ENCODE peak calls at places on chromosomes 2 and 18, in four cellular contexts. K, M, L and T are unnamed samples.

GRCh38 chr2:190996338-190996946 is 17.5 kb downstream of the STAT1 start:
- DNase-seq in K (peak), M (peak), L (peak), T (no peak)

GRCh38 chr2:231877533-231878456 is 48.4 kb downstream of the NPPC start:
- DNase-seq in K (peak), M (peak), L (no peak), T (no peak)

GRCh38 chr2:231541605-231542509 is 11.6 kb upstream of the NMUR1 start:
- DNase-seq in K (no peak), M (no peak), L (no peak), T (no peak)

GRCh38 chr2:226772389-226773179 is 27.0 kb downstream of the IRS1 start:
- DNase-seq in K (no peak), M (peak), L (peak), T (peak)

GRCh38 chr2:197777823-197778407 is 7.2 kb downstream of the BOLL start:
- DNase-seq in K (peak), M (peak), L (peak), T (peak)

GRCh38 chr18:26928669-26929313 is 63.3 kb upstream of the AQP4 start:
- DNase-seq in K (no peak), M (no peak), L (no peak), T (no peak)

GRCh38 chr2:66982766-66983165 is 414.4 kb upstream of the ETAA1 start:
- DNase-seq in K (no peak), M (no peak), L (no peak), T (no peak)

GRCh38 chr2:146532748-146533147 is 1312.1 kb upstream of the ACVR2A start:
- DNase-seq in K (no peak), M (no peak), L (no peak), T (no peak)

GRCh38 chr2:160440888-160441287 is 52.7 kb downstream of the RBMS1 start:
- DNase-seq in K (no peak), M (no peak), L (no peak), T (no peak)

GRCh38 chr2:187580462-187581124 is 26.4 kb upstream of the TFPI start:
- DNase-seq in K (peak), M (peak), L (peak), T (no peak)

GRCh38 chr2:70523996-70524965 is 29.3 kb downstream of the TGFA start:
- DNase-seq in K (peak), M (peak), L (no peak), T (no peak)

DNA sequence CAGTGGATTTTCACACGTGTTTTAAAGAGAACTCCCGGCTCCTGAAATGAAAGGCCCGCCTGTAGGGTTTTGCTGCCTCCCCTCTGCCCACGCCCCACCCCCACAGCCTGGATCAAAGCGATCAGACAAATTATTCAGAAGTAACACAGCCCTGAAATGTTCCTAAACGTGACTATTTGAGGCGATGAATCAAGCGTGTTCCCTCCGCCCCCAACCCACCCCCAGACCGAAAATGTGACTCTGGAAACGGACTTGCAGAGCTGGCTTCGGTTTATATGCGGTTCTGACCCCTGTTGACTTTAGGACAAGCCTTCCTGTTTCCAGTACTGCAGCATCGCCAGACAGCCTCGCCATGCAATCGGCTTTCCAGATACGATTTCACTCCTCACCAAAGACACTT is 28.8 kb upstream of the SMIM21 start:
- DNase-seq in K (no peak), M (no peak), L (no peak), T (no peak)
- TF ChIP-seq RFX5 in K (no peak), M (no peak), L (no peak), T (no peak)

GRCh38 chr18:725641-726040 is 13.2 kb upstream of the ENOSF1 start:
- DNase-seq in K (no peak), M (no peak), L (no peak), T (no peak)

DNA sequence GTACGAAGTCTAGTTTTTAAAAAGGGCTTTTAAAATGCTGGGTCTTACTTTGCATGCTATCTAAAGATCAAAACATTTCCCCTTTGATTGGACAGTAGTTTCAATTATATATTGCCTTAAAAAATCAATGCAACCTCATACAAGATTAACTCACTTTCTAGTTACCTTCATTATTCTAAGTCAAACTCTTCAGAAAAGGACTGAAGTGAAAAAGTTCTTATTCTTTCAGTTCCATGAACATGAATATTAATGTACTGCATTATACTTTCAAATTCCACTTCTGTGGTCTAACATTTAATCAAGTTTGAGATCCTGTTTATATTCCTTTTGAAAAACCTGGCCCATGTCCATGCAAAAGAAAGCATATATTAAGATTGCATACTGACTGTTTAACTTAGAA is 11.1 kb upstream of the ENOSF1 start:
- DNase-seq in K (no peak), M (no peak), L (no peak), T (no peak)
- TF ChIP-seq CHD4 in K (no peak), M (no peak), L (no peak), T (no peak)

GRCh38 chr2:129894616-129895015 is 84.8 kb upstream of the RAB6C start:
- DNase-seq in K (no peak), M (no peak), L (no peak), T (no peak)

GRCh38 chr2:129892360-129892759 is 87.1 kb upstream of the RAB6C start:
- DNase-seq in K (no peak), M (no peak), L (no peak), T (no peak)

GRCh38 chr2:129892773-129893172 is 86.7 kb upstream of the RAB6C start:
- DNase-seq in K (no peak), M (no peak), L (no peak), T (no peak)

GRCh38 chr2:129891341-129892320 is 87.8 kb upstream of the RAB6C start:
- DNase-seq in K (no peak), M (no peak), L (no peak), T (no peak)

GRCh38 chr2:129893244-129893643 is 86.2 kb upstream of the RAB6C start:
- DNase-seq in K (no peak), M (no peak), L (no peak), T (no peak)
- TF ChIP-seq RFX5 in K (no peak), M (no peak), L (no peak), T (no peak)

GRCh38 chr2:230153390-230153976 is 66.3 kb downstream of the SP110 start:
- DNase-seq in K (no peak), M (no peak), L (no peak), T (no peak)
- TF ChIP-seq CHD4 in K (no peak), M (no peak), L (no peak), T (no peak)

DNA sequence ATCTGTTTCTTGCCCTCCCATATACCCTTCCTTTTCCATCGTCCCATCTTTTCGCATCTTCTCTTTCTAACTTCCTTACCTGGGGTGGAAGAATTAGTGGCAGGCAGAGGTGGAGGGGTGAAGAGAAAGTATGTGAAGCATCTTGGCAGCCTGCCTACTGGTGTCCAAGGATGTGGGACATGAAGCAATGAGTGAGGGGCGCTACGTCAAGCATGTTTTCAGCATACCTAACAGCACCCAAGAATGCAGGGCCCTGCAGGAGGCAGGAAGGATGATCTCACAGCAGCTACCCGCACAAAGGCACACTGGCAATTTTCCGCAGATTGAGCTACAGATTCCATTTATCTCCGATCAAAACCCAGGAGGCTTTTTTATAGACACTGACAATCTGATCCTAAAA is 42.2 kb downstream of the METTL4 start:
- DNase-seq in K (no peak), M (peak), L (no peak), T (no peak)
- TF ChIP-seq RFX5 in K (no peak), M (no peak), L (no peak), T (no peak)

GRCh38 chr2:84880645-84881521 is at the start of gene TRABD2A:
- DNase-seq in K (no peak), M (no peak), L (peak), T (no peak)
- TF ChIP-seq CHD4 in K (no peak), M (no peak), L (no peak), T (no peak)

GRCh38 chr2:3470856-3471737 is 48.2 kb downstream of the ADI1 start:
- DNase-seq in K (no peak), M (no peak), L (no peak), T (no peak)
- TF ChIP-seq RFX5 in K (no peak), M (no peak), L (no peak), T (no peak)

GRCh38 chr2:174023591-174024523 is 58.7 kb upstream of the SP3 start:
- DNase-seq in K (no peak), M (peak), L (no peak), T (no peak)

GRCh38 chr2:174022431-174022830 is 57.3 kb upstream of the SP3 start:
- DNase-seq in K (no peak), M (no peak), L (no peak), T (no peak)

GRCh38 chr2:174026122-174026845 is 61.1 kb upstream of the SP3 start:
- DNase-seq in K (no peak), M (no peak), L (no peak), T (no peak)

GRCh38 chr2:174025271-174026121 is 60.3 kb upstream of the SP3 start:
- DNase-seq in K (no peak), M (peak), L (no peak), T (no peak)

DNA sequence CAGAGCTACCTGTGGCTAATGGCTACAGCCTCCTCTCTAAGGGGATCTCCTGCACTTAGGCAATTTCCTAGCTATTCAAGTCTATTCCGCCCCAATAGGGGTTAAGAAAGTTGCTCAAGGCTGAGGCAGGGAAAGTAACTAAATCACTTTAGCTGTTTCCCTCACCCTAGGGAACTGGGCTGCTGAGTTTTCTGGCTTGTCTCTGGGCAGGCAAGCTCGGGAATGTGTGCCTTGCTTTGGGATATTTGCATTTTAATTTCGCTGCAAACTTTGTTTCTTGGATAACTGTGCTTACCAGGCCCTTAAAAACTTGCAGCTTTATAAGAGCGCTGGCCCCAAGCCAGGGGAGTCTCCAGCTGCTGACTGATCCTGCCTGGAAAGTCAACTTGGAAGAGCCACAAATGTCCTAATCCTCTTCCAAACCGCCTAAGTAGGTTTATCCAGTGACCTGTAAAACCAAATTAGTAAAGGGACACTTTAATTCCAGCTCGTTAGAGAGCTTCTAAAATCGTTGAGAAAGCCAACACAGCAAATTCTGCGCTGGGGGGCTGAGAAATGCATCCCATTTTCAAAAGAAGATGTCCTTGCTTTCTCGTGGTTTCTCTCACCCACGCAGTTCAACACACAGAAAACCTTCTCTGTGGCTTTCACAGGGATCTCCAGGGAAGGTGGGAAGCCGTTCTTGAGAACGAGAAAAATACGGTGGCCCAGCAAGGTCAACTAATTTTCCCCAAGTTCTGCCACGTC is 59.5 kb upstream of the SP3 start:
- DNase-seq in K (no peak), M (no peak), L (no peak), T (no peak)
- TF ChIP-seq CHD4 in K (no peak), M (no peak), L (no peak), T (no peak)

GRCh38 chr2:35185861-35186412 is 1169.6 kb upstream of the CRIM1 start:
- DNase-seq in K (no peak), M (no peak), L (no peak), T (no peak)
- TF ChIP-seq RFX5 in K (no peak), M (no peak), L (no peak), T (no peak)